ENCODE peak calls at places on chromosomes 13 and 19, in nine cellular contexts. V is upper lobe of right lung; H is CD4-positive, CD25-positive, alpha-beta regulatory T cell; P is esophagus squamous epithelium; J is astrocyte; O is DND-41; W is ovary; C is heart right ventricle; I is aorta. U is an unnamed sample. For H3K4me1, the result is how much of the 10 kb centered on the place peaks cover.

GRCh38 chr13:26029581-26030136 is 22.2 kb downstream of the SHISA2 start:
- DNase-seq in P (no peak), J (no peak), C (no peak), O (no peak), V (no peak), H (no peak), W (no peak), I (no peak), U (no peak)

GRCh38 chr13:30026093-30026492 is 175.7 kb upstream of the UBL3 start:
- DNase-seq in W (no peak), V (no peak), C (no peak), I (no peak), O (no peak), P (no peak), H (no peak), J (peak), U (no peak)

GRCh38 chr19:48768989-48769713 is 13.8 kb downstream of the FGF21 start:
- DNase-seq in J (peak), I (no peak), P (no peak), W (no peak), O (no peak), C (no peak), H (no peak), V (no peak), U (no peak)

GRCh38 chr19:20028611-20029010 is 10.7 kb downstream of the ZNF682 start:
- DNase-seq in J (no peak), W (no peak), O (no peak), C (no peak), I (no peak), P (no peak), V (no peak), H (no peak), U (no peak)

GRCh38 chr19:21023901-21024300 is 3.4 kb downstream of the ZNF430 start:
- DNase-seq in W (no peak), V (no peak), C (no peak), J (peak), H (no peak), I (no peak), O (no peak), P (no peak), U (no peak)

GRCh38 chr19:34228347-34228746 is 26.0 kb upstream of the GARRE1 start:
- DNase-seq in P (no peak), O (no peak), H (no peak), V (no peak), I (no peak), C (no peak), J (peak), W (no peak), U (no peak)

GRCh38 chr13:51637852-51638496 is 53.7 kb downstream of the WDFY2 start:
- DNase-seq in V (no peak), C (no peak), P (no peak), I (no peak), O (no peak), W (no peak), H (no peak), J (no peak), U (no peak)

GRCh38 chr19:13850910-13851753 is 25.8 kb upstream of the NANOS3 start:
- DNase-seq in W (peak), C (peak), J (peak), I (peak), V (peak), P (no peak), H (peak), O (no peak), U (no peak)

GRCh38 chr13:23470706-23471610 is 37.5 kb upstream of the SACS start:
- DNase-seq in O (no peak), I (no peak), C (no peak), J (no peak), W (no peak), P (no peak), V (no peak), H (no peak), U (no peak)

GRCh38 chr13:23469901-23470525 is 36.5 kb upstream of the SACS start:
- DNase-seq in P (no peak), H (no peak), W (no peak), O (no peak), V (no peak), J (peak), C (no peak), I (no peak), U (no peak)

GRCh38 chr13:23467048-23467931 is 33.8 kb upstream of the SACS start:
- DNase-seq in P (no peak), W (peak), H (no peak), V (no peak), C (no peak), J (no peak), I (no peak), O (no peak), U (no peak)

GRCh38 chr13:23467932-23468278 is 34.4 kb upstream of the SACS start:
- DNase-seq in O (no peak), C (no peak), W (no peak), V (no peak), I (no peak), J (no peak), H (no peak), P (no peak), U (no peak)

DNA sequence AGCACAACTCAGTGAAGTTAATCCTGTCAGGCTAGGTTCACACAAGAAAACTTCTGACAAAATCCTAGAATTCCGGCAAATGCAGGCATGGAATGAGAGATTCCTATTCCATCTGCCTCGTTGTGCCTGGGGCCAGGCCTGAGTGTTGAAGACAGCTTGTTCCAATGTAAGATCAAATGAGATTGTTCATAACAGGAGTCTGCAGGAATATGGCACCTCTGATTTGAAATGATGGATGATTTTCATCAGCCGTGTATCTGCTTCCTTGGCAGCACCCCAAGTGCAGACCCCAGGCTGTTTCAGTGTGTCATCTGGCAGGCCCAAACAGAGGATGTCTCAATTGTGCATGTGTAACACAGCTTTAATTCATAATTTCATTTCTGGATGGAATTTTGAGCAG is 35.3 kb upstream of the SACS start:
- DNase-seq in V (no peak), P (no peak), J (no peak), H (no peak), C (no peak), I (no peak), O (no peak), W (no peak), U (no peak)
- H3K4me1 ChIP-seq in V (under half), P (under half), J (under half), H (under half), C (under half), I (under half), O (under half), W (under half), U (under half)

GRCh38 chr19:6233827-6234511 is 45.8 kb downstream of the MLLT1 start:
- DNase-seq in P (no peak), H (no peak), I (peak), W (no peak), V (peak), J (no peak), O (no peak), C (peak), U (no peak)
- H3K27ac ChIP-seq in P (peak), H (no peak), I (no peak), W (no peak), V (peak), J (peak), O (no peak), C (peak), U (no peak)

GRCh38 chr19:41371541-41371940 is 4.8 kb upstream of the TMEM91 start:
- DNase-seq in V (no peak), I (no peak), C (no peak), O (no peak), H (no peak), P (no peak), W (no peak), J (no peak), U (no peak)

GRCh38 chr19:41376998-41377365 is 649 bp downstream of the TMEM91 start:
- DNase-seq in O (no peak), C (no peak), I (no peak), W (no peak), P (no peak), V (peak), J (no peak), H (no peak), U (no peak)

GRCh38 chr19:41377977-41378707 is 1.8 kb downstream of the TMEM91 start:
- DNase-seq in P (no peak), O (no peak), C (no peak), J (no peak), W (no peak), H (no peak), I (no peak), V (no peak), U (no peak)

GRCh38 chr19:41373993-41374392 is 2.3 kb upstream of the TMEM91 start:
- DNase-seq in P (no peak), I (peak), H (no peak), W (peak), V (peak), J (peak), O (no peak), C (peak), U (no peak)

DNA sequence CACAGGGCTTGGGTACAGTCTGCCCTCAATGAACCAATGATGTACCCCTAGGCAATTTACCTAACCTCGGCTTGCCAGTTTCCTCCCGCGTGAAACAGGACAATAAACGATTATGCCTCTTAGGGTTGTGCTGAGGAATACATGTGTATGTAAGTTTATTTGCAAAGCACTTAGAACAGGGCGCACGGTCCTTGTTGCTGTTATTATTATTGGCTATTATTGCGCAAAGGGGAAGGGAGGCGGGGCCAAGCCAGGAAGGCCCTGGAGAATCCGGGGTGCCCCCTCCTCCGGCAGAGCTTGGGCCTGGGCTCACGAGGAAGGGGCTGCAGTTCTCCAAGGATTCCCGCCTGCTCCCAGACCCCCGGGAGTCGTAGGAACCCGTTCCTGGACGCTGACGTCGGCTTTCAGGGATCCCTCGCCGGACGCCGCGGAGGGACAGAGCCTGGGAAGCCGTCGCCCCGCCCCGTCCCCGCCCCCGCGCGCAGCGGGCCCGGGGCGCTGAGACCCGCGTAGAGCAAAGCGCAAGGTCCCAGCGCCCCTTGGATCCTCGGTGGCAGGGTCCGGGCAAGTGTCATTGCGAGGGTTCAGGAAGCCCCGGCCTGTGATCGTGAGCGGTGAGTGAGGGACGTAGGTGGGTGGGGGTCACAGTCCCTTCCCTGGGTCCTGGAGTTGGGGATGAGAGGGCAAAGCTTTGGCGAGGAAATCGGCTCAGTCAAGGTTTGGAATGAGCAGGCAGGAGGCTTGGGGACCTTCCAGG is at the start of gene TMEM91:
- DNase-seq in O (no peak), H (peak), W (peak), I (peak), C (peak), V (peak), J (no peak), P (no peak), U (peak)
- H3K4me3 ChIP-seq in O (no peak), H (peak), W (peak), I (peak), C (peak), V (peak), J (peak), P (peak), U (peak)

GRCh38 chr19:45173816-45174215 is 4.2 kb downstream of the TRAPPC6A start:
- DNase-seq in H (no peak), P (no peak), O (no peak), V (no peak), J (peak), W (no peak), I (no peak), C (no peak), U (no peak)
- H3K4me1 ChIP-seq in H (under half), P (under half), O (under half), V (under half), J (under half), W (under half), I (under half), C (under half), U (under half)

GRCh38 chr19:40776364-40776763 is 1.0 kb downstream of the MIA start:
- DNase-seq in J (no peak), W (no peak), V (no peak), H (no peak), P (no peak), C (no peak), O (no peak), I (no peak), U (no peak)
- H3K27ac ChIP-seq in J (no peak), W (peak), V (peak), H (no peak), P (no peak), C (peak), O (no peak), I (no peak), U (no peak)

U was measured in Peyer's patch.